ENCODE peak calls at places on chromosomes 1 and 21, in five cellular contexts. H is HuH-7.5, G is NCI-H774, D is sciatic nerve, S is fibroblast of villous mesenchyme. R is an unnamed sample.

GRCh38 chr21:25801217-25802015 is 66.6 kb downstream of the GABPA start:
- DNase-seq in H (peak; percentile 30), G (peak; percentile 84), D (peak; percentile 84), S (peak; percentile 87), R (peak; percentile 88)

GRCh38 chr21:41358193-41359166 is 3.3 kb upstream of the MX2 start:
- DNase-seq in H (no peak), G (no peak), D (no peak), S (no peak), R (no peak)

GRCh38 chr1:152533327-152533938 is 19.2 kb downstream of the CRCT1 start:
- DNase-seq in H (no peak), G (no peak), D (no peak), S (peak; percentile 2), R (peak; percentile 53)

GRCh38 chr1:215710340-215710971 is 143.4 kb downstream of the KCTD3 start:
- DNase-seq in H (peak; percentile 40), G (peak; percentile 67), D (no peak), S (peak; percentile 61), R (no peak)

GRCh38 chr1:118786454-118787155 is 201.5 kb downstream of the TBX15 start:
- DNase-seq in H (no peak), G (no peak), D (no peak), S (no peak), R (no peak)

GRCh38 chr1:204073837-204074273 is 940 bp downstream of the SOX13 start:
- DNase-seq in H (peak; percentile 28), G (peak; percentile 26), D (no peak), S (peak; percentile 37), R (peak; percentile 58)

GRCh38 chr1:205013683-205014367 is 29.2 kb upstream of the CNTN2 start:
- DNase-seq in H (no peak), G (no peak), D (no peak), S (no peak), R (peak; percentile 72)

GRCh38 chr1:198201956-198202784 is 45.4 kb downstream of the NEK7 start:
- DNase-seq in H (no peak), G (no peak), D (no peak), S (no peak), R (no peak)

GRCh38 chr1:221891708-221892107 is 149.8 kb upstream of the DUSP10 start:
- DNase-seq in H (no peak), G (no peak), D (no peak), S (peak; percentile 87), R (no peak)

GRCh38 chr1:31221072-31221471 is 18.6 kb downstream of the NKAIN1 start:
- DNase-seq in H (no peak), G (no peak), D (no peak), S (no peak), R (no peak)